ENCODE peak calls at places on chromosomes 5 and 9, in five cellular contexts. G is GM10248, U is head of caudate nucleus, S is naive B cell, T is neural progenitor cell. L is an unnamed sample.

GRCh38 chr5:178472138-178472537 is 118.1 kb downstream of the COL23A1 start:
- DNase-seq in G (no peak), T (no peak), S (no peak), U (no peak), L (no peak)

GRCh38 chr9:133892193-133892920 is 99.8 kb downstream of the VAV2 start:
- DNase-seq in S (no peak), T (no peak), U (no peak), G (no peak), L (no peak)

GRCh38 chr9:91571036-91571435 is 147.4 kb upstream of the NFIL3 start:
- DNase-seq in G (no peak), U (no peak), S (no peak), T (no peak), L (no peak)

GRCh38 chr5:148391422-148391821 is 7.7 kb downstream of the FBXO38 start:
- DNase-seq in T (no peak), G (no peak), S (no peak), U (no peak), L (no peak)

GRCh38 chr9:84373975-84374374 is 33.4 kb upstream of the SLC28A3 start:
- DNase-seq in G (no peak), T (no peak), U (no peak), S (no peak), L (no peak)

GRCh38 chr9:19992556-19992955 is 203.7 kb upstream of the SLC24A2 start:
- DNase-seq in S (no peak), U (no peak), G (no peak), T (no peak), L (no peak)

GRCh38 chr5:82669720-82670119 is 391.6 kb upstream of the RPS23 start:
- DNase-seq in S (no peak), T (no peak), G (no peak), U (no peak), L (no peak)

GRCh38 chr5:88765798-88766197 is 117.2 kb downstream of the MEF2C start:
- DNase-seq in G (no peak), T (no peak), U (no peak), S (no peak), L (no peak)

GRCh38 chr5:142611154-142611553 is 74.7 kb downstream of the FGF1 start:
- DNase-seq in G (peak; percentile 62), U (peak; percentile 80), S (peak; percentile 33), T (peak; percentile 69), L (peak; percentile 66)

GRCh38 chr5:112290667-112291066 is 128.4 kb downstream of the EPB41L4A start:
- DNase-seq in T (no peak), S (no peak), U (no peak), G (no peak), L (no peak)

GRCh38 chr5:145777445-145778063 is 57.6 kb downstream of the PRELID2 start:
- DNase-seq in T (no peak), G (no peak), U (no peak), S (no peak), L (no peak)

GRCh38 chr5:39376293-39376714 is 12.0 kb upstream of the C9 start:
- DNase-seq in G (peak; percentile 43), S (peak; percentile 32), U (peak; percentile 23), T (peak; percentile 72), L (peak; percentile 68)

GRCh38 chr9:134313470-134313869 is 12.8 kb upstream of the RXRA start:
- DNase-seq in T (no peak), G (no peak), U (no peak), S (no peak), L (no peak)

GRCh38 chr5:57832873-57833272 is 350.3 kb upstream of the ACTBL2 start:
- DNase-seq in G (no peak), U (no peak), T (no peak), S (no peak), L (no peak)

GRCh38 chr9:92618633-92619225 is 51.2 kb downstream of the IPPK start:
- DNase-seq in U (no peak), T (no peak), G (no peak), S (no peak), L (no peak)

GRCh38 chr5:107331882-107332281 is 338.9 kb downstream of the EFNA5 start:
- DNase-seq in S (no peak), U (no peak), G (no peak), T (no peak), L (no peak)

GRCh38 chr5:55692509-55692908 is 19.6 kb downstream of the SLC38A9 start:
- DNase-seq in S (no peak), U (no peak), G (no peak), T (no peak), L (no peak)